ENCODE peak calls at places on chromosomes 2 and 18, in eight cellular contexts. One of them, this sample, is unnamed. For H3K36me3, the result is how much of the 10 kb centered on the place peaks cover.

GRCh38 chr2:150279673-150280072 is 207.8 kb downstream of the RND3 start:
- DNase-seq in H1: no peak
- DNase-seq in K562: no peak
- DNase-seq in HCT116: no peak
- DNase-seq in HepG2: no peak
- DNase-seq in GM12878: no peak
- DNase-seq in SK-N-SH: no peak
- DNase-seq in endothelial cell of umbilical vein: peak
- DNase-seq in this sample: no peak

GRCh38 chr18:11500153-11501122 is 109.0 kb upstream of the SLC35G4 start:
- DNase-seq in H1: no peak
- DNase-seq in HepG2: peak
- DNase-seq in GM12878: peak
- DNase-seq in endothelial cell of umbilical vein: peak
- DNase-seq in K562: no peak
- DNase-seq in HCT116: peak
- DNase-seq in SK-N-SH: no peak
- DNase-seq in this sample: no peak

GRCh38 chr18:14937271-14937670 is 189.3 kb downstream of the ANKRD30B start:
- DNase-seq in HCT116: no peak
- DNase-seq in HepG2: no peak
- DNase-seq in GM12878: no peak
- DNase-seq in K562: no peak
- DNase-seq in SK-N-SH: no peak
- DNase-seq in H1: no peak
- DNase-seq in endothelial cell of umbilical vein: no peak
- DNase-seq in this sample: no peak

GRCh38 chr2:105238664-105239240 is 2.8 kb upstream of the GPR45 start:
- DNase-seq in H1: no peak
- DNase-seq in SK-N-SH: no peak
- DNase-seq in endothelial cell of umbilical vein: no peak
- DNase-seq in GM12878: no peak
- DNase-seq in HepG2: no peak
- DNase-seq in HCT116: no peak
- DNase-seq in K562: no peak
- DNase-seq in this sample: no peak

GRCh38 chr2:20702563-20702962 is 35.6 kb downstream of the GDF7 start:
- DNase-seq in HepG2: no peak
- DNase-seq in HCT116: no peak
- DNase-seq in SK-N-SH: no peak
- DNase-seq in H1: no peak
- DNase-seq in K562: no peak
- DNase-seq in endothelial cell of umbilical vein: peak
- DNase-seq in GM12878: no peak
- DNase-seq in this sample: no peak

GRCh38 chr2:98236935-98237334 is 109.3 kb upstream of the CNGA3 start:
- DNase-seq in HCT116: no peak
- DNase-seq in endothelial cell of umbilical vein: no peak
- DNase-seq in SK-N-SH: no peak
- DNase-seq in HepG2: no peak
- DNase-seq in H1: no peak
- DNase-seq in GM12878: no peak
- DNase-seq in K562: no peak
- DNase-seq in this sample: no peak

GRCh38 chr2:19035238-19035637 is 323.2 kb downstream of the OSR1 start:
- DNase-seq in K562: no peak
- DNase-seq in H1: no peak
- DNase-seq in GM12878: no peak
- DNase-seq in SK-N-SH: no peak
- DNase-seq in HepG2: no peak
- DNase-seq in HCT116: no peak
- DNase-seq in endothelial cell of umbilical vein: no peak
- DNase-seq in this sample: no peak

GRCh38 chr2:116442418-116442817 is 1372.1 kb upstream of the DDX18 start:
- DNase-seq in SK-N-SH: no peak
- DNase-seq in HCT116: no peak
- DNase-seq in endothelial cell of umbilical vein: no peak
- DNase-seq in H1: no peak
- DNase-seq in K562: no peak
- DNase-seq in GM12878: no peak
- DNase-seq in HepG2: no peak
- DNase-seq in this sample: no peak

GRCh38 chr2:7732497-7732896 is 815.3 kb downstream of the RNF144A start:
- DNase-seq in endothelial cell of umbilical vein: no peak
- DNase-seq in HepG2: no peak
- DNase-seq in K562: no peak
- DNase-seq in GM12878: no peak
- DNase-seq in HCT116: no peak
- DNase-seq in SK-N-SH: no peak
- DNase-seq in H1: no peak
- DNase-seq in this sample: no peak

GRCh38 chr2:212147921-212148513 is 390.6 kb downstream of the ERBB4 start:
- DNase-seq in GM12878: no peak
- DNase-seq in HepG2: peak
- DNase-seq in K562: no peak
- DNase-seq in SK-N-SH: no peak
- DNase-seq in H1: no peak
- DNase-seq in HCT116: no peak
- DNase-seq in endothelial cell of umbilical vein: peak
- DNase-seq in this sample: no peak

GRCh38 chr18:69599377-69599776 is 198.7 kb downstream of the DOK6 start:
- DNase-seq in HCT116: no peak
- DNase-seq in SK-N-SH: no peak
- DNase-seq in GM12878: no peak
- DNase-seq in H1: no peak
- DNase-seq in HepG2: no peak
- DNase-seq in K562: no peak
- DNase-seq in endothelial cell of umbilical vein: no peak
- DNase-seq in this sample: no peak

GRCh38 chr18:8358066-8358795 is 251.0 kb upstream of the RAB12 start:
- DNase-seq in H1: no peak
- DNase-seq in SK-N-SH: no peak
- DNase-seq in GM12878: no peak
- DNase-seq in endothelial cell of umbilical vein: no peak
- DNase-seq in HepG2: no peak
- DNase-seq in HCT116: no peak
- DNase-seq in K562: no peak
- DNase-seq in this sample: no peak

GRCh38 chr2:46376586-46377286 is 79.5 kb downstream of the EPAS1 start:
- DNase-seq in K562: no peak
- DNase-seq in SK-N-SH: no peak
- DNase-seq in HCT116: no peak
- DNase-seq in endothelial cell of umbilical vein: no peak
- DNase-seq in H1: no peak
- DNase-seq in GM12878: no peak
- DNase-seq in HepG2: no peak
- DNase-seq in this sample: no peak

DNA sequence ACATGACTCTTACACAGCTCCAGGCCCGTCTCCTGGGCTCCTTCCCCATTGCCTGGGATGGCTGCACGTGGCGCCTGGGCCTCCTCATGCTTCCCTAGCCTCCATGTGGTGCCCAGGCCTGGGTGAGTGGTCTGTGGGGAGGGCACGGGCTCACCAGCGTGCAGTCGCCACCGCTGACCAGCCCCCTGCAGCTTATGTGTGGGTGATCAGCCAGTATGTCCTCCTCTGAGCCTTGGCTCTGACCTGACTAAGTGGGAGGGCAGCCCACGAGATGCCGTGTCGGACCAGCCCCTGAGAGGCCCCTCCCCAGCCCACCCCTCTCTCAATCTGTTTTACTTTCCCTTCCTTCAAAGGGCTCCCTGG is 85.2 kb upstream of the HPCAL1 start:
- DNase-seq in SK-N-SH: no peak
- DNase-seq in endothelial cell of umbilical vein: no peak
- DNase-seq in GM12878: no peak
- DNase-seq in K562: no peak
- DNase-seq in HepG2: no peak
- DNase-seq in HCT116: no peak
- DNase-seq in H1: no peak
- DNase-seq in this sample: no peak
- H3K9ac ChIP-seq in SK-N-SH: no peak
- H3K9ac ChIP-seq in endothelial cell of umbilical vein: no peak
- H3K9ac ChIP-seq in GM12878: no peak
- H3K9ac ChIP-seq in K562: no peak
- H3K9ac ChIP-seq in HepG2: no peak
- H3K9ac ChIP-seq in HCT116: no peak
- H3K9ac ChIP-seq in H1: no peak
- H3K9ac ChIP-seq in this sample: no peak

GRCh38 chr18:35876243-35876642 is 96.2 kb upstream of the RMP24 start:
- DNase-seq in K562: no peak
- DNase-seq in SK-N-SH: peak
- DNase-seq in H1: no peak
- DNase-seq in HepG2: no peak
- DNase-seq in endothelial cell of umbilical vein: no peak
- DNase-seq in GM12878: no peak
- DNase-seq in HCT116: no peak
- DNase-seq in this sample: no peak
- TF ChIP-seq POLR2AphosphoS5 in K562: no peak
- TF ChIP-seq POLR2AphosphoS5 in SK-N-SH: peak
- TF ChIP-seq POLR2AphosphoS5 in H1: no peak
- TF ChIP-seq POLR2AphosphoS5 in HepG2: no peak
- TF ChIP-seq POLR2AphosphoS5 in endothelial cell of umbilical vein: no peak
- TF ChIP-seq POLR2AphosphoS5 in GM12878: no peak
- TF ChIP-seq POLR2AphosphoS5 in HCT116: no peak
- TF ChIP-seq POLR2AphosphoS5 in this sample: no peak

GRCh38 chr2:26363323-26363722 is 16.7 kb upstream of the ADGRF3 start:
- DNase-seq in K562: no peak
- DNase-seq in HCT116: no peak
- DNase-seq in endothelial cell of umbilical vein: no peak
- DNase-seq in GM12878: no peak
- DNase-seq in HepG2: peak
- DNase-seq in SK-N-SH: no peak
- DNase-seq in H1: no peak
- DNase-seq in this sample: no peak

GRCh38 chr2:26359886-26360473 is 13.4 kb upstream of the ADGRF3 start:
- DNase-seq in SK-N-SH: no peak
- DNase-seq in HepG2: no peak
- DNase-seq in K562: peak
- DNase-seq in endothelial cell of umbilical vein: no peak
- DNase-seq in HCT116: no peak
- DNase-seq in GM12878: no peak
- DNase-seq in H1: no peak
- DNase-seq in this sample: no peak

GRCh38 chr2:26363958-26364357 is 17.4 kb upstream of the ADGRF3 start:
- DNase-seq in K562: no peak
- DNase-seq in GM12878: no peak
- DNase-seq in SK-N-SH: no peak
- DNase-seq in H1: no peak
- DNase-seq in HepG2: no peak
- DNase-seq in HCT116: no peak
- DNase-seq in endothelial cell of umbilical vein: no peak
- DNase-seq in this sample: no peak

GRCh38 chr2:26366957-26367356 is 20.4 kb upstream of the ADGRF3 start:
- DNase-seq in H1: no peak
- DNase-seq in HCT116: no peak
- DNase-seq in HepG2: no peak
- DNase-seq in endothelial cell of umbilical vein: no peak
- DNase-seq in GM12878: no peak
- DNase-seq in SK-N-SH: no peak
- DNase-seq in K562: no peak
- DNase-seq in this sample: no peak

DNA sequence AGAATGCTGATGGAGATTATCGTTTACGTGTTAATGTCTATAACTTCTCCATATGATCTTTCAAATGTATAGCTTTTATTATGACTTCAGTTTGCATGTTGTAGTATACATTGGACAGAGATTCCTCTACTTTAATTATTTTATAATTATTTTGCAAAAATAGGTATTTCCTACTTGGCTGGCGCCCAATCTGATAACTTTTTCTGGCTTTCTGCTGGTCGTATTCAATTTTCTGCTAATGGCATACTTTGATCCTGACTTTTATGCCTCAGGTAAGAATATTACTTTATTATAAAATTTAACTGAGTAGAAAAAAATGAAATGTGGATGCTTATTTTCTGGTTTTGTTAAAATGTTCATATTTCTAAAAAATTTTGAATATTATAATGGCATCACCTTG is 18.1 kb upstream of the ADGRF3 start:
- DNase-seq in HCT116: no peak
- DNase-seq in HepG2: no peak
- DNase-seq in K562: no peak
- DNase-seq in SK-N-SH: no peak
- DNase-seq in endothelial cell of umbilical vein: no peak
- DNase-seq in H1: no peak
- DNase-seq in GM12878: no peak
- DNase-seq in this sample: no peak
- H3K36me3 ChIP-seq in HCT116: under half
- H3K36me3 ChIP-seq in HepG2: under half
- H3K36me3 ChIP-seq in K562: half or more
- H3K36me3 ChIP-seq in SK-N-SH: under half
- H3K36me3 ChIP-seq in endothelial cell of umbilical vein: under half
- H3K36me3 ChIP-seq in H1: under half
- H3K36me3 ChIP-seq in GM12878: under half
- H3K36me3 ChIP-seq in this sample: under half

GRCh38 chr2:168343586-168343985 is 96.2 kb upstream of the STK39 start:
- DNase-seq in GM12878: no peak
- DNase-seq in K562: no peak
- DNase-seq in H1: no peak
- DNase-seq in endothelial cell of umbilical vein: no peak
- DNase-seq in HepG2: no peak
- DNase-seq in HCT116: no peak
- DNase-seq in SK-N-SH: no peak
- DNase-seq in this sample: no peak

GRCh38 chr2:168346725-168347477 is 99.5 kb upstream of the STK39 start:
- DNase-seq in H1: peak
- DNase-seq in endothelial cell of umbilical vein: peak
- DNase-seq in SK-N-SH: peak
- DNase-seq in HCT116: peak
- DNase-seq in GM12878: peak
- DNase-seq in HepG2: peak
- DNase-seq in K562: peak
- DNase-seq in this sample: peak

GRCh38 chr2:168345601-168346000 is 98.2 kb upstream of the STK39 start:
- DNase-seq in GM12878: no peak
- DNase-seq in HCT116: no peak
- DNase-seq in K562: no peak
- DNase-seq in H1: no peak
- DNase-seq in HepG2: no peak
- DNase-seq in SK-N-SH: no peak
- DNase-seq in endothelial cell of umbilical vein: no peak
- DNase-seq in this sample: no peak

GRCh38 chr2:168348076-168348475 is 100.7 kb upstream of the STK39 start:
- DNase-seq in endothelial cell of umbilical vein: peak
- DNase-seq in H1: no peak
- DNase-seq in HepG2: peak
- DNase-seq in GM12878: no peak
- DNase-seq in K562: peak
- DNase-seq in SK-N-SH: peak
- DNase-seq in HCT116: peak
- DNase-seq in this sample: no peak

DNA sequence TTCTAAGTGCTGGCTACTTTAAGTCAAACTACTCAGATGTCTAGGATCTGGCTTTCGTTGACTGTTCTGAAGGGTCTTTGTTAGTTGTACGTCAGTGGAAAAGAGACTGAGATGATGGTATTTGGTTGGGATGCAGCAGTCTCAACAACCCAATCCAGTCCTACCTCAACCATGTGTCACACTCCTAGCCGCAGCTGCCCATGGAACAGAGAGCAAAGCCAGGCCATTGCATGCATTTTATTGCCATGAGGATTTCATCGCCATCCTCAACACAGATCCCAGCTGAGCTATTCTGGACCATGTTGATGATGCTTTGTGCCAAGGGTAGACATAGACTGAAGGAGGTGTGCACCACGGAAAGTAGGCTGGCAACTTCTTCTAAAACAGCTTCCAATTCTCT is 97.3 kb upstream of the STK39 start:
- DNase-seq in GM12878: no peak
- DNase-seq in H1: no peak
- DNase-seq in K562: no peak
- DNase-seq in HCT116: no peak
- DNase-seq in SK-N-SH: no peak
- DNase-seq in endothelial cell of umbilical vein: no peak
- DNase-seq in HepG2: no peak
- DNase-seq in this sample: no peak
- H3K9ac ChIP-seq in GM12878: no peak
- H3K9ac ChIP-seq in H1: no peak
- H3K9ac ChIP-seq in K562: no peak
- H3K9ac ChIP-seq in HCT116: no peak
- H3K9ac ChIP-seq in SK-N-SH: no peak
- H3K9ac ChIP-seq in endothelial cell of umbilical vein: no peak
- H3K9ac ChIP-seq in HepG2: no peak
- H3K9ac ChIP-seq in this sample: no peak